ENCODE peak calls at places on chromosomes 16 and 17, in four cellular contexts. One of them, this sample, is unnamed.

GRCh38 chr17:44360826-44361225 is 2.8 kb downstream of the FAM171A2 start:
- DNase-seq in colonic mucosa: no peak
- DNase-seq in mucosa of descending colon: no peak
- DNase-seq in esophagus squamous epithelium: no peak
- DNase-seq in this sample: no peak

GRCh38 chr16:59905628-59906027 is 1171.5 kb upstream of the GOT2 start:
- DNase-seq in mucosa of descending colon: no peak
- DNase-seq in esophagus squamous epithelium: no peak
- DNase-seq in colonic mucosa: no peak
- DNase-seq in this sample: no peak

GRCh38 chr17:13601776-13602551 is at the start of gene HS3ST3A1:
- DNase-seq in mucosa of descending colon: peak; percentile 50
- DNase-seq in colonic mucosa: peak; percentile 30
- DNase-seq in esophagus squamous epithelium: no peak
- DNase-seq in this sample: peak; percentile 50

GRCh38 chr16:84547539-84548058 is 43.1 kb upstream of the MEAK7 start:
- DNase-seq in esophagus squamous epithelium: no peak
- DNase-seq in colonic mucosa: no peak
- DNase-seq in mucosa of descending colon: no peak
- DNase-seq in this sample: peak; percentile 13

GRCh38 chr16:88731699-88732098 is 25.4 kb downstream of the CTU2 start:
- DNase-seq in mucosa of descending colon: no peak
- DNase-seq in esophagus squamous epithelium: peak; percentile 84
- DNase-seq in colonic mucosa: no peak
- DNase-seq in this sample: no peak

GRCh38 chr17:59287887-59288286 is 43.6 kb upstream of the YPEL2 start:
- DNase-seq in colonic mucosa: no peak
- DNase-seq in mucosa of descending colon: no peak
- DNase-seq in esophagus squamous epithelium: no peak
- DNase-seq in this sample: no peak

GRCh38 chr17:34249497-34249877 is 5.6 kb upstream of the CCL2 start:
- DNase-seq in colonic mucosa: no peak
- DNase-seq in esophagus squamous epithelium: no peak
- DNase-seq in mucosa of descending colon: no peak
- DNase-seq in this sample: no peak

GRCh38 chr17:50631908-50632571 is 2.6 kb upstream of the ABCC3 start:
- DNase-seq in colonic mucosa: no peak
- DNase-seq in esophagus squamous epithelium: no peak
- DNase-seq in mucosa of descending colon: peak; percentile 8
- DNase-seq in this sample: no peak

GRCh38 chr16:22216191-22216831 is 10.2 kb downstream of the EEF2K start:
- DNase-seq in colonic mucosa: no peak
- DNase-seq in mucosa of descending colon: no peak
- DNase-seq in esophagus squamous epithelium: no peak
- DNase-seq in this sample: no peak

GRCh38 chr16:88045820-88046303 is 94.6 kb downstream of the BANP start:
- DNase-seq in esophagus squamous epithelium: no peak
- DNase-seq in colonic mucosa: no peak
- DNase-seq in mucosa of descending colon: peak; percentile 85
- DNase-seq in this sample: no peak

GRCh38 chr16:31354394-31355291 is at the start of gene ITGAX:
- DNase-seq in colonic mucosa: peak; percentile 49
- DNase-seq in mucosa of descending colon: peak; percentile 80
- DNase-seq in esophagus squamous epithelium: no peak
- DNase-seq in this sample: peak; percentile 91

GRCh38 chr17:7237761-7238417 is 1.4 kb downstream of the PHF23 start:
- DNase-seq in esophagus squamous epithelium: no peak
- DNase-seq in colonic mucosa: peak; percentile 95
- DNase-seq in mucosa of descending colon: peak; percentile 95
- DNase-seq in this sample: peak; percentile 90

GRCh38 chr17:19288453-19288852 is 51.3 kb downstream of the EPN2 start:
- DNase-seq in colonic mucosa: no peak
- DNase-seq in mucosa of descending colon: no peak
- DNase-seq in esophagus squamous epithelium: no peak
- DNase-seq in this sample: no peak

GRCh38 chr16:20781697-20782096 is 17.9 kb downstream of the ACSM3 start:
- DNase-seq in esophagus squamous epithelium: no peak
- DNase-seq in colonic mucosa: no peak
- DNase-seq in mucosa of descending colon: no peak
- DNase-seq in this sample: no peak

GRCh38 chr16:70407811-70408274 is 31.1 kb downstream of the ST3GAL2 start:
- DNase-seq in esophagus squamous epithelium: no peak
- DNase-seq in colonic mucosa: no peak
- DNase-seq in mucosa of descending colon: no peak
- DNase-seq in this sample: no peak

GRCh38 chr16:21083729-21084268 is 66.8 kb downstream of the DNAH3 start:
- DNase-seq in colonic mucosa: peak; percentile 71
- DNase-seq in esophagus squamous epithelium: no peak
- DNase-seq in mucosa of descending colon: no peak
- DNase-seq in this sample: peak; percentile 65

GRCh38 chr17:34378664-34379101 is 15.7 kb upstream of the CCL1 start:
- DNase-seq in colonic mucosa: no peak
- DNase-seq in esophagus squamous epithelium: no peak
- DNase-seq in mucosa of descending colon: no peak
- DNase-seq in this sample: peak; percentile 60

GRCh38 chr17:39058524-39058923 is 91.3 kb upstream of the FBXO47 start:
- DNase-seq in mucosa of descending colon: no peak
- DNase-seq in esophagus squamous epithelium: no peak
- DNase-seq in colonic mucosa: no peak
- DNase-seq in this sample: no peak

GRCh38 chr16:83946781-83947566 is 6.1 kb upstream of the OSGIN1 start:
- DNase-seq in colonic mucosa: no peak
- DNase-seq in mucosa of descending colon: no peak
- DNase-seq in esophagus squamous epithelium: no peak
- DNase-seq in this sample: no peak

GRCh38 chr17:38868095-38868967 is 1.5 kb upstream of the LASP1 start:
- DNase-seq in esophagus squamous epithelium: no peak
- DNase-seq in mucosa of descending colon: no peak
- DNase-seq in colonic mucosa: peak; percentile 63
- DNase-seq in this sample: no peak

GRCh38 chr16:4264546-4264945 is 8.3 kb downstream of the TFAP4 start:
- DNase-seq in colonic mucosa: no peak
- DNase-seq in esophagus squamous epithelium: no peak
- DNase-seq in mucosa of descending colon: no peak
- DNase-seq in this sample: no peak

GRCh38 chr17:69477204-69477899 is 62.9 kb downstream of the MAP2K6 start:
- DNase-seq in colonic mucosa: no peak
- DNase-seq in mucosa of descending colon: no peak
- DNase-seq in esophagus squamous epithelium: no peak
- DNase-seq in this sample: no peak

GRCh38 chr16:19926449-19927390 is 42.1 kb upstream of the GPRC5B start:
- DNase-seq in mucosa of descending colon: no peak
- DNase-seq in colonic mucosa: no peak
- DNase-seq in esophagus squamous epithelium: no peak
- DNase-seq in this sample: no peak

GRCh38 chr17:50871369-50871768 is 5.2 kb upstream of the TOB1 start:
- DNase-seq in esophagus squamous epithelium: no peak
- DNase-seq in mucosa of descending colon: no peak
- DNase-seq in colonic mucosa: no peak
- DNase-seq in this sample: no peak

GRCh38 chr16:14309906-14310305 is 238.8 kb downstream of the MRTFB start:
- DNase-seq in colonic mucosa: no peak
- DNase-seq in mucosa of descending colon: no peak
- DNase-seq in esophagus squamous epithelium: no peak
- DNase-seq in this sample: no peak
- H3K4me3 ChIP-seq in colonic mucosa: no peak overlapping the region
- H3K4me3 ChIP-seq in mucosa of descending colon: no peak overlapping the region
- H3K4me3 ChIP-seq in esophagus squamous epithelium: no peak overlapping the region
- H3K4me3 ChIP-seq in this sample: no peak overlapping the region

GRCh38 chr16:2163211-2163881 is 7.8 kb downstream of the TRAF7 start:
- DNase-seq in colonic mucosa: peak; percentile 91
- DNase-seq in mucosa of descending colon: peak; percentile 90
- DNase-seq in esophagus squamous epithelium: no peak
- DNase-seq in this sample: no peak

GRCh38 chr16:2170080-2170479 is 14.5 kb downstream of the TRAF7 start:
- DNase-seq in esophagus squamous epithelium: no peak
- DNase-seq in mucosa of descending colon: no peak
- DNase-seq in colonic mucosa: no peak
- DNase-seq in this sample: no peak

GRCh38 chr16:2167081-2167638 is 11.6 kb downstream of the TRAF7 start:
- DNase-seq in esophagus squamous epithelium: no peak
- DNase-seq in mucosa of descending colon: no peak
- DNase-seq in colonic mucosa: no peak
- DNase-seq in this sample: no peak

GRCh38 chr16:2165861-2166260 is 10.3 kb downstream of the TRAF7 start:
- DNase-seq in colonic mucosa: no peak
- DNase-seq in esophagus squamous epithelium: no peak
- DNase-seq in mucosa of descending colon: no peak
- DNase-seq in this sample: no peak

DNA sequence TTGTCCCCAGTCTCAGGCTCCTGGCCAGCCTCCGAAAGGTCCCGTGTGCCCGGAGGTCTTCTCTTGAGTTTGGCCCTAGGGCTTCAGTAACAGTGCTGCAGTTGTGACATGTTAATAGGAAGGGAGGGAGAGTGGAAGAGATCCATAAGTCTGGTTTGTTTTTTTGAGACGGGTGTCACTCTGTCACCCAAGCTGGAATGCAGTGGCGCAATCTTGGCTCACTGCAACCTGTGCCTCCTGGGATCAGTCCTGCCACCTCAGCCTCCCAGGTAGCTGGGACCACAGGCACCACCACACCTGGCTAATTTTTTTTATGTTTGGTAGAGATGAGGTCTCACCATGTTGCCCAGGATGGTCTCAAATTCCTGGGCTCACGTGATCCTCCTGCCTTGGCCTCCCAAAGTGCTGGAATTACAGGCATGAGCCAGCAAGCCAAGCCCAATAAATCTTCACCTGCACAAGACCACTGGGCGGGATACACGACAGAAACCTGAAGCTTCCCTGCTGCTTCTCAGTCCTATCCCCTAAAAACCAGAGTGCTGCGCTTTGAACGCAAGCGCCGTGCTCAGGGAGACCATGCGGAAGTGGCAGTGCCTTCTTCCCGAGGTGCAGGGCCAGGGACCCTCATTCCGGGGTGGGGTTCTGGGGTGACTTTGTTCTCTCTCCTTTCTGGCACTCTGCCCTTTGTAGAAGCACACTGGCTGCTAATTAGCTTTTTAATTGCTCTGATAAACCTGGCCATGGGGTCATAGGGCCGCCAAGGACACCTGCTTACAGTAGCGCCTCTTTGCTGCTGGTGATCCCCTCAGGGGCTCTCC is 10.9 kb downstream of the TRAF7 start:
- DNase-seq in mucosa of descending colon: no peak
- DNase-seq in esophagus squamous epithelium: no peak
- DNase-seq in colonic mucosa: no peak
- DNase-seq in this sample: no peak
- H3K4me1 ChIP-seq in mucosa of descending colon: peaks cover 19% of the 10 kb centered on the region
- H3K4me1 ChIP-seq in esophagus squamous epithelium: peaks cover 40% of the 10 kb centered on the region
- H3K4me1 ChIP-seq in colonic mucosa: peaks cover 15% of the 10 kb centered on the region
- H3K4me1 ChIP-seq in this sample: peaks cover 11% of the 10 kb centered on the region

GRCh38 chr17:74827800-74828199 is 31.9 kb downstream of the GRIN2C start:
- DNase-seq in esophagus squamous epithelium: no peak
- DNase-seq in colonic mucosa: no peak
- DNase-seq in mucosa of descending colon: no peak
- DNase-seq in this sample: peak; percentile 78
- H3K36me3 ChIP-seq in esophagus squamous epithelium: peaks cover 72% of the 10 kb centered on the region
- H3K36me3 ChIP-seq in colonic mucosa: no peaks in the 10 kb centered on the region
- H3K36me3 ChIP-seq in mucosa of descending colon: no peaks in the 10 kb centered on the region
- H3K36me3 ChIP-seq in this sample: peaks cover 21% of the 10 kb centered on the region

GRCh38 chr17:73091770-73092517 is 544 bp downstream of the SLC39A11 start:
- DNase-seq in esophagus squamous epithelium: no peak
- DNase-seq in mucosa of descending colon: peak; percentile 59
- DNase-seq in colonic mucosa: peak; percentile 60
- DNase-seq in this sample: peak; percentile 48
- H3K4me3 ChIP-seq in esophagus squamous epithelium: peak overlapping the region; percentile 45
- H3K4me3 ChIP-seq in mucosa of descending colon: peak overlapping the region; percentile 27
- H3K4me3 ChIP-seq in colonic mucosa: peak overlapping the region; percentile 72
- H3K4me3 ChIP-seq in this sample: peak overlapping the region; percentile 81

DNA sequence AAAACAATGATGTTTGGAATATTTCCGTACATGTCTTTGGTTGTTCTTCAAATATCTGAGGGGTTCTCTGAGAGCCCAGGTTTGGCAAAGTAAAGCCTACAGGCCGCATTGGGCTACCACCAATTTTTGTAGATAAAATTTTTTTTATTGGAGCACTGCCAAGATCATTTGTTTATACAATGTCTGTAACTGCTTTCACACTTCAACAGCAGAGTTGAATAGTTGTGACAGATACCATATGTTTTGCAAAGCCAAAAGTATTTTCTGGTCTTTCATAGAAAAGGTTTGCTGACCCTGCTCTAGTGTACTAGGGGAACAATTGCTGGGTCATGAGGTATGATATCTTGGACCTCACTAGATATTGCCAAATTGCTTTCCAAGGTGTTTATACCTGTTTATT is 10.5 kb downstream of the PPM1D start:
- DNase-seq in colonic mucosa: no peak
- DNase-seq in esophagus squamous epithelium: no peak
- DNase-seq in mucosa of descending colon: no peak
- DNase-seq in this sample: no peak
- H3K4me1 ChIP-seq in colonic mucosa: no peaks in the 10 kb centered on the region
- H3K4me1 ChIP-seq in esophagus squamous epithelium: peaks cover 46% of the 10 kb centered on the region
- H3K4me1 ChIP-seq in mucosa of descending colon: peaks cover 6% of the 10 kb centered on the region
- H3K4me1 ChIP-seq in this sample: peaks cover 52% of the 10 kb centered on the region

GRCh38 chr16:10980811-10981210 is 36.4 kb downstream of the CLEC16A start:
- DNase-seq in esophagus squamous epithelium: no peak
- DNase-seq in mucosa of descending colon: no peak
- DNase-seq in colonic mucosa: no peak
- DNase-seq in this sample: no peak

GRCh38 chr16:10981697-10982216 is 37.4 kb downstream of the CLEC16A start:
- DNase-seq in mucosa of descending colon: no peak
- DNase-seq in colonic mucosa: no peak
- DNase-seq in esophagus squamous epithelium: no peak
- DNase-seq in this sample: no peak

GRCh38 chr16:10983175-10983558 is 38.8 kb downstream of the CLEC16A start:
- DNase-seq in esophagus squamous epithelium: no peak
- DNase-seq in colonic mucosa: peak; percentile 37
- DNase-seq in mucosa of descending colon: no peak
- DNase-seq in this sample: no peak

GRCh38 chr16:10984509-10984908 is 40.1 kb downstream of the CLEC16A start:
- DNase-seq in mucosa of descending colon: no peak
- DNase-seq in colonic mucosa: no peak
- DNase-seq in esophagus squamous epithelium: no peak
- DNase-seq in this sample: no peak

GRCh38 chr16:10982430-10983174 is 38.2 kb downstream of the CLEC16A start:
- DNase-seq in mucosa of descending colon: no peak
- DNase-seq in colonic mucosa: no peak
- DNase-seq in esophagus squamous epithelium: no peak
- DNase-seq in this sample: no peak
- H3K36me3 ChIP-seq in mucosa of descending colon: no peaks in the 10 kb centered on the region
- H3K36me3 ChIP-seq in colonic mucosa: no peaks in the 10 kb centered on the region
- H3K36me3 ChIP-seq in esophagus squamous epithelium: peaks cover 54% of the 10 kb centered on the region
- H3K36me3 ChIP-seq in this sample: peaks cover 67% of the 10 kb centered on the region